ENCODE peak calls at places on chromosomes 12 and 14, in nine cellular contexts. X is tibial nerve, N is A549, R is adrenal gland, C is heart left ventricle, E is GM12892, P is Peyer's patch, G is HCT116, V is esophagus squamous epithelium. H is an unnamed sample.

GRCh38 chr12:2053675-2054070 is 886 bp downstream of the CACNA1C start:
- DNase-seq in P (no peak), E (no peak), R (no peak), N (no peak), C (no peak), V (no peak), G (no peak), X (no peak), H (no peak)

GRCh38 chr12:51020448-51021182 is 5.6 kb downstream of the SLC11A2 start:
- DNase-seq in E (no peak), P (peak; percentile 27), N (no peak), C (no peak), G (no peak), V (no peak), R (no peak), X (no peak), H (no peak)

GRCh38 chr12:31317471-31318397 is 8.2 kb downstream of the SINHCAF start:
- DNase-seq in P (no peak), R (no peak), G (no peak), N (no peak), V (no peak), C (no peak), X (no peak), E (no peak), H (no peak)

GRCh38 chr14:32233292-32233691 is 30.2 kb upstream of the RNU6-8 start:
- DNase-seq in E (no peak), X (no peak), G (no peak), P (no peak), V (no peak), N (no peak), R (no peak), C (no peak), H (no peak)

GRCh38 chr14:101636081-101636560 is 74.8 kb downstream of the DIO3 start:
- DNase-seq in X (no peak), N (no peak), P (no peak), G (no peak), V (no peak), E (no peak), R (no peak), C (no peak), H (no peak)

GRCh38 chr14:93926873-93927571 is at the start of gene FAM181A:
- DNase-seq in R (no peak), N (no peak), C (no peak), G (no peak), V (no peak), P (no peak), E (no peak), X (no peak), H (no peak)

GRCh38 chr14:36424478-36425102 is 95.4 kb downstream of the NKX2-1 start:
- DNase-seq in R (no peak), G (no peak), P (no peak), E (no peak), C (no peak), X (no peak), N (no peak), V (no peak), H (no peak)

GRCh38 chr12:53995311-53996187 is 4.4 kb upstream of the HOXC9 start:
- DNase-seq in G (no peak), E (no peak), P (peak; percentile 62), R (no peak), V (no peak), C (peak; percentile 32), N (no peak), X (no peak), H (no peak)

DNA sequence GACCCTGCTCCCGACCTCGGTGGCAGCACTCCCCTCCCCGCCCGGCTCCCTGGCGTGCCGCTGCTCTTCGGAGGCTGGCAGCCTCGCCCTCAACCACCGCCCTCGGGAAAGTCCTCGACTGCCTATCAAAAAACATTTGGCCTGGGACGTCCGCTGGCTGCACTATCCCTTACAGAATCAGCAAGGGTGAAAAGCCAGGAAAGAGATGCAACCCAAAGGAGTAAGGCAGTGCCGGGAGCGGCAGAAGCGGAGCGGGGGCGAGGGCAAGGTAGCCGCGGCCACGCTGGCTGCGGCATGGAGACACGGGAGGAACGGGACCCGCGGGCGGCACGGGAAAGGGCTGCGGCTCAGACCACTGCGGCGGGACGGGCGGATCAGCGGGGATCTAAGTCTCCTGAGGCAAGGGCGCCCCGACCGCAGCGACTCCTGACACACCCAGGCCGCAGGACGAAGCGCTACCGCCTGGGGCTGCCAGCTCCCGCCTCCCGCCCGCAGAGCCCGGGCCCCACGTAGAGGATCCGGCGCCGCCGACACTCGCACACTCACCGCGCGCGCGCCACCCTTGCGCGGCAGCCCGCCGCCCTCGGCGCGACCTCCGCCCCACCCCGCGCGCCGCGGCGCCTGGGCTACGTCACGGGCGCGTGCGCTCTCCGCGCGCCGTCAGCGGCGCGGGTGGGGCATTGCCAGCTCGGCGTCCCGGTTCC is at the start of the genes BBOF1 and ENTPD5:
- DNase-seq in C (peak; percentile 91), V (peak; percentile 30), P (peak; percentile 92), N (peak; percentile 93), X (peak; percentile 72), E (peak; percentile 92), G (peak; percentile 55), R (peak; percentile 89), H (peak; percentile 90)
- TF ChIP-seq POLR2A in C (peak; percentile 42), V (peak; percentile 74), P (peak; percentile 96), N (peak; percentile 91), X (peak; percentile 90), E (peak; percentile 84), G (peak; percentile 86), R (peak; percentile 64), H (peak; percentile 91)

GRCh38 chr12:107356937-107357295 is 263.6 kb upstream of the CRY1 start:
- DNase-seq in R (no peak), C (no peak), X (no peak), N (no peak), E (no peak), P (no peak), V (no peak), G (no peak), H (no peak)

GRCh38 chr12:107356266-107356936 is 263.1 kb upstream of the CRY1 start:
- DNase-seq in P (no peak), C (no peak), X (no peak), R (no peak), E (no peak), G (no peak), V (no peak), N (no peak), H (no peak)

GRCh38 chr12:107353312-107353711 is 260.0 kb upstream of the CRY1 start:
- DNase-seq in N (no peak), V (no peak), E (no peak), X (no peak), C (no peak), P (no peak), R (no peak), G (no peak), H (no peak)

GRCh38 chr12:107355612-107356011 is 262.3 kb upstream of the CRY1 start:
- DNase-seq in V (no peak), P (no peak), X (no peak), G (no peak), N (no peak), C (no peak), E (no peak), R (no peak), H (no peak)

GRCh38 chr12:107355004-107355565 is 261.7 kb upstream of the CRY1 start:
- DNase-seq in C (no peak), G (no peak), R (no peak), X (no peak), P (no peak), N (no peak), V (no peak), E (no peak), H (no peak)
- TF ChIP-seq POLR2A in C (no peak), G (no peak), R (no peak), X (no peak), P (no peak), N (no peak), V (no peak), E (no peak), H (no peak)

DNA sequence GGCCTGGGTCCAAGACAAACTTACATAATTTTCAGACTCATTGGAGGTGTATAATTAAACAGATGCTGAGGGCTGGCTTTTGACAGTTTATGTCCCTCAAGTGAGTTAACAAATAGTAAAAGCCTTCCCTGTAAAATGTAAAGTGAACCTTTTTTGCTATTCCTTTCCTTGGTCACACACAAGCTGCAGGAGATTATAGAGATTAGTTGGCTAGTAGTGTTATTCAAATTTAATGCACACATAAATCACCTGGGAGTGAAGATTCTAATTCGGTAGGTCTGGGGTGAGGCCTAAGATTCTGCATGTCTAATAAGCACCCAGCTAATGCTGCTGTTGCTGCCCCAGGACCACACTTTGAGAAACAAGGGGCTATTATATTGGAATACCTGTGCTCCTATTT is 206.2 kb upstream of the SSTR1 start:
- DNase-seq in G (no peak), C (no peak), V (no peak), N (no peak), X (no peak), P (no peak), E (no peak), R (no peak), H (no peak)
- TF ChIP-seq POLR2A in G (no peak), C (no peak), V (no peak), N (no peak), X (no peak), P (no peak), E (no peak), R (no peak), H (no peak)

GRCh38 chr12:6960291-6961277 is 9.4 kb downstream of the PTPN6 start:
- DNase-seq in V (no peak), R (peak; percentile 68), P (peak; percentile 79), C (peak; percentile 31), E (no peak), G (no peak), X (no peak), N (no peak), H (peak; percentile 58)
- TF ChIP-seq POLR2A in V (no peak), R (no peak), P (no peak), C (no peak), E (peak; percentile 55), G (no peak), X (no peak), N (no peak), H (no peak)

DNA sequence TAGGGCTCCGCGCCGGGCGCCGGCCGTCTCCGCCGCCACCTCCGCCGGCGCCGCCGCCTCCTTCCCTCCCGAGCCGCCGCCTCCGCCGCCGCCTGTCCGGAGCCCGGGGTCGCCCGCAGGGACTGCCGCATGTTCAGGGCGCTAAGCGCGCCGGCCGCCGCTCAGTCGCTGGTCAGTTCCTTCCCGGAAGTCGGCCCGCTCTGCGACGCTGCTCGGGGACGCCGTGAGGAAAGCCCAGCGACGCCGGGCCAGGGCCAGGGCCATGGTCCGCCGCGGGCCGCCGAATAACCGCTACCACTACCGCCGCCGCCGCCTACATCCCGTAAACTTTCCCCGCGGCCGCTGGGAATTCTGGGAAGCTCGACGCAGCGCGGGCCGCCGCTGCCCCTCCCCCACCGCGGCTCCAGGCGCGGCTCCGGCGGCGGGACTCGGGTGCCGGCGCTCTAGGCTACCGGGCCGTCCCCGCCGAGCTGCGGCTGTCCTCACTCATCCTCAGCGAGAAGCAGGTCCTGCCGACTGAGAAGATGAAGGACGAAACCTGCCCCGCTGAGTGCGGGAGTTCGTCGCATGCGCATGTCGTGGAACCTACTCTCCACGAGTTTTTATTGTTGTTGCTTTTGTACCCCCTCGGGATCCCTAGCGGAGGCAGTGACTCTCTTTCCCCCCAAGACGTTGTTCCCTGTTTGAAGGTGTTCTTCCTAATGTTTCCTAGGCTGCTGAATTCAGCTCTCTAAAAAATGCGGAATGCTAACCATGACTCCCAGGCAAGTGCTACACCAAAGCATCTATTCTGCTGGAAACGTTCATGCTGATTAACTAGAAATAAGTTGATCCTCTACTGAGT is at the start of gene SAV1:
- DNase-seq in R (peak; percentile 86), V (no peak), G (peak; percentile 52), E (peak; percentile 25), X (peak; percentile 77), N (no peak), C (peak; percentile 92), P (peak; percentile 88), H (peak; percentile 87)
- TF ChIP-seq POLR2A in R (peak; percentile 87), V (peak; percentile 9), G (peak; percentile 95), E (peak; percentile 97), X (peak; percentile 91), N (peak; percentile 92), C (no peak), P (peak; percentile 86), H (peak; percentile 88)